ENCODE peak calls at places on chromosomes 13 and 19, in four cellular contexts. U, W, P and D are unnamed samples.

GRCh38 chr19:43028866-43029265 is 2.6 kb upstream of the PSG11 start:
- DNase-seq in P (no peak), U (no peak), W (no peak), D (no peak)

GRCh38 chr13:113114511-113115362 is 7.9 kb upstream of the F10 start:
- DNase-seq in P (no peak), U (no peak), W (no peak), D (peak; percentile 67)

GRCh38 chr13:63044617-63045016 is 1629.0 kb upstream of the PCDH20 start:
- DNase-seq in U (no peak), W (no peak), P (no peak), D (no peak)

GRCh38 chr13:99992912-99993311 is 11.3 kb downstream of the ZIC2 start:
- DNase-seq in U (no peak), W (no peak), P (peak; percentile 86), D (no peak)

GRCh38 chr13:112730157-112730671 is 40.4 kb downstream of the ATP11A start:
- DNase-seq in U (no peak), P (peak; percentile 7), W (peak; percentile 86), D (no peak)

GRCh38 chr13:47110141-47110540 is 213.3 kb upstream of the HTR2A start:
- DNase-seq in P (no peak), U (no peak), W (no peak), D (no peak)

GRCh38 chr19:28150129-28150528 is 1062.8 kb downstream of the UQCRFS1 start:
- DNase-seq in W (no peak), P (no peak), U (no peak), D (no peak)

GRCh38 chr13:106083620-106084350 is 451.7 kb downstream of the EFNB2 start:
- DNase-seq in U (no peak), P (peak; percentile 78), W (no peak), D (no peak)

GRCh38 chr13:77810430-77810829 is 108.2 kb downstream of the EDNRB start:
- DNase-seq in W (no peak), U (no peak), P (peak; percentile 51), D (no peak)

GRCh38 chr13:30861163-30861562 is 44.9 kb upstream of the MEDAG start:
- DNase-seq in U (no peak), W (no peak), P (no peak), D (no peak)

GRCh38 chr13:98585398-98585754 is 8.5 kb upstream of the STK24 start:
- DNase-seq in U (no peak), P (no peak), W (no peak), D (no peak)

GRCh38 chr19:2429917-2430570 is 2.7 kb upstream of the TIMM13 start:
- DNase-seq in W (no peak), P (no peak), U (no peak), D (no peak)

GRCh38 chr13:42000836-42001235 is 39.9 kb upstream of the VWA8 start:
- DNase-seq in U (no peak), P (no peak), W (no peak), D (no peak)

GRCh38 chr19:34808566-34808965 is 35.6 kb upstream of the ZNF599 start:
- DNase-seq in W (no peak), U (no peak), P (peak; percentile 72), D (no peak)

GRCh38 chr13:19713186-19713965 is 69.4 kb downstream of the PSPC1 start:
- DNase-seq in P (peak; percentile 86), W (no peak), U (no peak), D (no peak)

GRCh38 chr13:25501231-25501630 is 129.5 kb downstream of the ATP8A2 start:
- DNase-seq in W (no peak), U (no peak), P (no peak), D (no peak)

GRCh38 chr13:52371736-52372247 is 34.2 kb downstream of the THSD1 start:
- DNase-seq in U (no peak), W (no peak), P (peak; percentile 29), D (no peak)

GRCh38 chr19:39046037-39046821 is 13.9 kb upstream of the FBXO27 start:
- DNase-seq in P (peak; percentile 10), W (no peak), U (no peak), D (no peak)

GRCh38 chr13:99725644-99726043 is 224.4 kb downstream of the TM9SF2 start:
- DNase-seq in U (no peak), W (no peak), P (no peak), D (no peak)

GRCh38 chr19:17235618-17236413 is 9.8 kb downstream of the OCEL1 start:
- DNase-seq in P (peak; percentile 79), W (no peak), U (peak; percentile 77), D (peak; percentile 70)

GRCh38 chr13:27921421-27921960 is 1.7 kb downstream of the PDX1 start:
- DNase-seq in P (no peak), U (no peak), W (no peak), D (no peak)

GRCh38 chr13:43783820-43784219 is 3.0 kb downstream of the ENOX1 start:
- DNase-seq in U (no peak), P (peak; percentile 75), W (no peak), D (no peak)

GRCh38 chr19:1855828-1856255 is 7.5 kb downstream of the KLF16 start:
- DNase-seq in P (no peak), W (no peak), U (no peak), D (no peak)

GRCh38 chr13:50075619-50076097 is 60.4 kb downstream of the KCNRG start:
- DNase-seq in U (no peak), P (no peak), W (no peak), D (no peak)

GRCh38 chr19:39038098-39038497 is 5.7 kb upstream of the FBXO27 start:
- DNase-seq in P (peak; percentile 71), W (no peak), U (no peak), D (no peak)

GRCh38 chr19:40674291-40674690 is 16.2 kb downstream of the NUMBL start:
- DNase-seq in P (peak; percentile 56), W (no peak), U (no peak), D (no peak)

GRCh38 chr19:12801466-12802266 is at the start of the genes PRDX2 and THSD8:
- DNase-seq in P (peak; percentile 83), W (no peak), U (peak; percentile 86), D (no peak)

GRCh38 chr19:12521996-12522395 is 29.3 kb downstream of the ZNF564 start:
- DNase-seq in W (no peak), P (no peak), U (no peak), D (no peak)

GRCh38 chr19:8251025-8251472 is 41.9 kb downstream of the CERS4 start:
- DNase-seq in P (no peak), W (peak; percentile 48), U (peak; percentile 83), D (peak; percentile 81)

GRCh38 chr13:30978981-30979956 is 46.8 kb downstream of the TEX26 start:
- DNase-seq in W (no peak), U (peak; percentile 28), P (peak; percentile 36), D (no peak)

GRCh38 chr13:51785592-51786424 is 18.2 kb downstream of the DHRS12 start:
- DNase-seq in P (peak; percentile 41), U (peak; percentile 74), W (no peak), D (no peak)

GRCh38 chr19:32150605-32151004 is 194.8 kb upstream of the ZNF507 start:
- DNase-seq in P (no peak), U (no peak), W (no peak), D (no peak)

GRCh38 chr13:41706189-41706588 is 248.8 kb downstream of the RGCC start:
- DNase-seq in P (no peak), U (no peak), W (no peak), D (no peak)

GRCh38 chr13:31909889-31910551 is 121.6 kb upstream of the FRY start:
- DNase-seq in P (peak; percentile 84), W (no peak), U (no peak), D (no peak)

GRCh38 chr13:50129923-50130685 is 114.9 kb downstream of the KCNRG start:
- DNase-seq in W (peak; percentile 27), U (peak; percentile 48), P (peak; percentile 5), D (peak; percentile 80)

GRCh38 chr13:23758783-23759527 is 130.2 kb downstream of the MIPEP start:
- DNase-seq in P (peak; percentile 40), W (no peak), U (no peak), D (no peak)

GRCh38 chr13:97911311-97912138 is 42.0 kb upstream of the IPO5 start:
- DNase-seq in W (no peak), U (no peak), P (no peak), D (no peak)

GRCh38 chr13:99926014-99926731 is 45.4 kb downstream of the ZIC5 start:
- DNase-seq in P (peak; percentile 14), U (no peak), W (no peak), D (no peak)

GRCh38 chr19:10294368-10294697 is 4.6 kb downstream of the ICAM5 start:
- DNase-seq in U (no peak), P (no peak), W (no peak), D (no peak)
- H3K4me3 ChIP-seq in U (no peak overlapping the region), P (no peak overlapping the region), W (no peak overlapping the region), D (no peak overlapping the region)

GRCh38 chr13:21913010-21913409 is 242.1 kb downstream of the FGF9 start:
- DNase-seq in U (no peak), W (no peak), P (no peak), D (no peak)
- TF ChIP-seq CTCF in U (no peak), W (no peak), P (no peak), D (no peak)

GRCh38 chr19:48493718-48494515 is 17.7 kb downstream of the LMTK3 start:
- DNase-seq in P (no peak), U (no peak), W (no peak), D (no peak)

GRCh38 chr19:48490980-48491792 is 20.4 kb downstream of the LMTK3 start:
- DNase-seq in P (peak; percentile 41), U (no peak), W (no peak), D (no peak)

GRCh38 chr19:48489608-48490216 is 20.5 kb downstream of the CYTH2 start:
- DNase-seq in U (peak; percentile 83), W (peak; percentile 43), P (peak; percentile 58), D (no peak)

GRCh38 chr19:48492925-48493717 is 18.5 kb downstream of the LMTK3 start:
- DNase-seq in W (peak; percentile 83), U (peak; percentile 95), P (peak; percentile 99), D (peak; percentile 98)

GRCh38 chr19:48491793-48492123 is 19.9 kb downstream of the LMTK3 start:
- DNase-seq in P (no peak), U (no peak), W (no peak), D (no peak)
- H3K4me3 ChIP-seq in P (no peak overlapping the region), U (no peak overlapping the region), W (no peak overlapping the region), D (no peak overlapping the region)

GRCh38 chr19:10079031-10079453 is 7.1 kb upstream of the SHFL start:
- DNase-seq in P (no peak), U (no peak), W (no peak), D (no peak)
- TF ChIP-seq CTCF in P (no peak), U (no peak), W (no peak), D (no peak)

DNA sequence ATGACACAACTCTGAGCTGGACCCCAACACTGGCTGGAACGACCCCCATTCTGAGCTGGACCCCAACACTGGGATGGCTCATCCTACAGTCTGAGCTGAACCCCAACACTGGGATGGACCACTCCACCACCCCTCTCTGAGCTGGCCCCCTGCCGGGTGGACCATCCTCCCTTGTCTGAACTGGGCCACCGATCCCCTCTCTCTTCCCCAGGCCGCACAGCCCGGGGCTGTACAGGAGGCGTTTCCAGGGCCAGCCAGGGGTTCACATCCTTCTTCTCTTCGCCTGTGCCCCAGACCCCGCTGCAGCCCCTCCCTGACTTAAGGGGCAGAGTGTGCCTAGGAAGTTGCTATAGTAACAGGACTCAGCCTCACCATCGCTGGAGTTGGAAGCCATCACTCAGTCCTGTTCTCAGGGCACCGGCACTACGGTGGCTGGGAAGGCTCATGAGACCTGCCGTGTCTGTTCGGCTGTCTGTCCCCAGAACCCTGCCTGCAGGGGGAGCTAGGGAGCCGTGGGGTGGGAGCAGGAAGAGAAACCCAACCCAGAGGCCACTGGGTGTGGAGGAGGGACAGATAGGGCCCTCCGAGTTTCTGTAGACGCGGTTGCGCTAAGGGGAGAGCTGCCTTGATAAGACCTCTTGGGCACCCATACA is 3.7 kb downstream of the PRKACA start:
- DNase-seq in P (no peak), U (peak; percentile 54), W (peak; percentile 78), D (no peak)
- H3K4me3 ChIP-seq in P (no peak overlapping the region), U (peak overlapping the region; percentile 4), W (peak overlapping the region; percentile 48), D (peak overlapping the region; percentile 65)

GRCh38 chr19:57578487-57579205 is at the start of gene ZNF416:
- DNase-seq in P (peak; percentile 99), U (peak; percentile 95), W (peak; percentile 98), D (peak; percentile 97)
- TF ChIP-seq CTCF in P (peak; percentile 40), U (peak; percentile 52), W (no peak), D (no peak)